ENCODE peak calls at places on chromosomes 4 and X, in ten cellular contexts. One of them, this sample, is unnamed.

GRCh38 chrX:148542481-148543255 is 42.3 kb downstream of the AFF2 start:
- DNase-seq in fibroblast of pulmonary artery: no peak
- DNase-seq in hepatocyte: no peak
- DNase-seq in lower leg skin: no peak
- DNase-seq in GM13977: no peak
- DNase-seq in WTC11: no peak
- DNase-seq in cardiac fibroblast: no peak
- DNase-seq in kidney epithelial cell: no peak
- DNase-seq in right atrium auricular region: no peak
- DNase-seq in heart left ventricle: no peak
- DNase-seq in this sample: no peak

GRCh38 chrX:151921292-151921691 is 8.6 kb downstream of the MAGEA4 start:
- DNase-seq in fibroblast of pulmonary artery: no peak
- DNase-seq in hepatocyte: no peak
- DNase-seq in lower leg skin: no peak
- DNase-seq in GM13977: no peak
- DNase-seq in WTC11: no peak
- DNase-seq in cardiac fibroblast: no peak
- DNase-seq in kidney epithelial cell: no peak
- DNase-seq in right atrium auricular region: no peak
- DNase-seq in heart left ventricle: no peak
- DNase-seq in this sample: no peak

GRCh38 chrX:119606508-119607389 is 525 bp upstream of the NKRF start:
- DNase-seq in fibroblast of pulmonary artery: no peak
- DNase-seq in hepatocyte: no peak
- DNase-seq in lower leg skin: no peak
- DNase-seq in GM13977: peak
- DNase-seq in WTC11: no peak
- DNase-seq in cardiac fibroblast: peak
- DNase-seq in kidney epithelial cell: peak
- DNase-seq in right atrium auricular region: no peak
- DNase-seq in heart left ventricle: no peak
- DNase-seq in this sample: no peak

GRCh38 chr4:140807491-140808257 is 51.5 kb upstream of the TBC1D9 start:
- DNase-seq in fibroblast of pulmonary artery: no peak
- DNase-seq in hepatocyte: peak
- DNase-seq in lower leg skin: no peak
- DNase-seq in GM13977: peak
- DNase-seq in WTC11: no peak
- DNase-seq in cardiac fibroblast: no peak
- DNase-seq in kidney epithelial cell: no peak
- DNase-seq in right atrium auricular region: no peak
- DNase-seq in heart left ventricle: no peak
- DNase-seq in this sample: no peak

GRCh38 chrX:72201836-72202536 is 20.4 kb downstream of the PIN4 start:
- DNase-seq in fibroblast of pulmonary artery: peak
- DNase-seq in hepatocyte: no peak
- DNase-seq in lower leg skin: no peak
- DNase-seq in GM13977: no peak
- DNase-seq in WTC11: no peak
- DNase-seq in cardiac fibroblast: peak
- DNase-seq in kidney epithelial cell: no peak
- DNase-seq in right atrium auricular region: no peak
- DNase-seq in heart left ventricle: no peak
- DNase-seq in this sample: no peak

GRCh38 chr4:174713181-174713580 is 115.9 kb downstream of the GLRA3 start:
- DNase-seq in fibroblast of pulmonary artery: no peak
- DNase-seq in hepatocyte: no peak
- DNase-seq in lower leg skin: no peak
- DNase-seq in GM13977: no peak
- DNase-seq in WTC11: no peak
- DNase-seq in cardiac fibroblast: no peak
- DNase-seq in kidney epithelial cell: no peak
- DNase-seq in right atrium auricular region: no peak
- DNase-seq in heart left ventricle: no peak
- DNase-seq in this sample: no peak

GRCh38 chrX:150506486-150506885 is 61.9 kb upstream of the MTM1 start:
- DNase-seq in fibroblast of pulmonary artery: no peak
- DNase-seq in hepatocyte: no peak
- DNase-seq in lower leg skin: no peak
- DNase-seq in GM13977: no peak
- DNase-seq in WTC11: no peak
- DNase-seq in cardiac fibroblast: no peak
- DNase-seq in kidney epithelial cell: no peak
- DNase-seq in right atrium auricular region: no peak
- DNase-seq in heart left ventricle: no peak
- DNase-seq in this sample: no peak

GRCh38 chrX:129925305-129926092 is 19.5 kb downstream of the UTP14A start:
- DNase-seq in fibroblast of pulmonary artery: peak
- DNase-seq in hepatocyte: peak
- DNase-seq in lower leg skin: peak
- DNase-seq in GM13977: peak
- DNase-seq in WTC11: peak
- DNase-seq in cardiac fibroblast: peak
- DNase-seq in kidney epithelial cell: peak
- DNase-seq in right atrium auricular region: peak
- DNase-seq in heart left ventricle: peak
- DNase-seq in this sample: peak

GRCh38 chrX:34884693-34885277 is 57.8 kb upstream of the FAM47B start:
- DNase-seq in fibroblast of pulmonary artery: peak
- DNase-seq in hepatocyte: peak
- DNase-seq in lower leg skin: no peak
- DNase-seq in GM13977: no peak
- DNase-seq in WTC11: no peak
- DNase-seq in cardiac fibroblast: peak
- DNase-seq in kidney epithelial cell: peak
- DNase-seq in right atrium auricular region: no peak
- DNase-seq in heart left ventricle: no peak
- DNase-seq in this sample: no peak

GRCh38 chr4:78691971-78692814 is 84.0 kb upstream of the BMP2K start:
- DNase-seq in fibroblast of pulmonary artery: no peak
- DNase-seq in hepatocyte: peak
- DNase-seq in lower leg skin: peak
- DNase-seq in GM13977: peak
- DNase-seq in WTC11: no peak
- DNase-seq in cardiac fibroblast: no peak
- DNase-seq in kidney epithelial cell: no peak
- DNase-seq in right atrium auricular region: no peak
- DNase-seq in heart left ventricle: peak
- DNase-seq in this sample: no peak

GRCh38 chr4:1176398-1177273 is 4.3 kb upstream of the SPON2 start:
- DNase-seq in fibroblast of pulmonary artery: no peak
- DNase-seq in hepatocyte: no peak
- DNase-seq in lower leg skin: no peak
- DNase-seq in GM13977: no peak
- DNase-seq in WTC11: no peak
- DNase-seq in cardiac fibroblast: no peak
- DNase-seq in kidney epithelial cell: no peak
- DNase-seq in right atrium auricular region: no peak
- DNase-seq in heart left ventricle: peak
- DNase-seq in this sample: no peak
- TF ChIP-seq CTCF in fibroblast of pulmonary artery: no peak
- TF ChIP-seq CTCF in hepatocyte: no peak
- TF ChIP-seq CTCF in lower leg skin: no peak
- TF ChIP-seq CTCF in GM13977: no peak
- TF ChIP-seq CTCF in WTC11: no peak
- TF ChIP-seq CTCF in cardiac fibroblast: no peak
- TF ChIP-seq CTCF in kidney epithelial cell: no peak
- TF ChIP-seq CTCF in right atrium auricular region: no peak
- TF ChIP-seq CTCF in heart left ventricle: no peak
- TF ChIP-seq CTCF in this sample: no peak

DNA sequence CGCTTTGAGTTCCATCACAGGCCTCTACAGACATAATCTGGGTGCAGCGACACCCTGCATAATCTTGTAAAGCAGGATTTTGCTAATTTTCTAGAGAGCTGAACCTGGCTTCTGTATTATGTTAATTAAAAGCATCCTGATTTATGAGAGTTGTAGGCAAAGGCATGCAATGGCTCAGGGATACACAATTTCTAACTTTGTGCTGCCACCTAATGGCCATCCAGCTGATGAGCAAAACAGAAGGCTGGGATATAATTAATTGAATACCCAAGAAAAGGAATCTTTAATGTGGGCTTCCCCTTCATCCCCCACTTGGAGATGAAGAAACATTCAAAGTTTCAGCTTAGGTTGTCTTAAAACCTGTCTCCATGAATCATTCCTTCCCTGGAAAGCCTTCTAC is 78.1 kb downstream of the BMP15 start:
- DNase-seq in fibroblast of pulmonary artery: peak
- DNase-seq in hepatocyte: peak
- DNase-seq in lower leg skin: no peak
- DNase-seq in GM13977: peak
- DNase-seq in WTC11: peak
- DNase-seq in cardiac fibroblast: peak
- DNase-seq in kidney epithelial cell: no peak
- DNase-seq in right atrium auricular region: no peak
- DNase-seq in heart left ventricle: no peak
- DNase-seq in this sample: no peak
- TF ChIP-seq CTCF in fibroblast of pulmonary artery: peak
- TF ChIP-seq CTCF in hepatocyte: peak
- TF ChIP-seq CTCF in lower leg skin: no peak
- TF ChIP-seq CTCF in GM13977: peak
- TF ChIP-seq CTCF in WTC11: peak
- TF ChIP-seq CTCF in cardiac fibroblast: peak
- TF ChIP-seq CTCF in kidney epithelial cell: peak
- TF ChIP-seq CTCF in right atrium auricular region: peak
- TF ChIP-seq CTCF in heart left ventricle: peak
- TF ChIP-seq CTCF in this sample: no peak

GRCh38 chr4:142687547-142688275 is 158.4 kb downstream of the INPP4B start:
- DNase-seq in fibroblast of pulmonary artery: no peak
- DNase-seq in hepatocyte: no peak
- DNase-seq in lower leg skin: no peak
- DNase-seq in GM13977: no peak
- DNase-seq in WTC11: no peak
- DNase-seq in cardiac fibroblast: no peak
- DNase-seq in kidney epithelial cell: no peak
- DNase-seq in right atrium auricular region: no peak
- DNase-seq in heart left ventricle: no peak
- DNase-seq in this sample: no peak
- TF ChIP-seq CTCF in fibroblast of pulmonary artery: no peak
- TF ChIP-seq CTCF in hepatocyte: no peak
- TF ChIP-seq CTCF in lower leg skin: no peak
- TF ChIP-seq CTCF in GM13977: no peak
- TF ChIP-seq CTCF in WTC11: no peak
- TF ChIP-seq CTCF in cardiac fibroblast: no peak
- TF ChIP-seq CTCF in kidney epithelial cell: no peak
- TF ChIP-seq CTCF in right atrium auricular region: no peak
- TF ChIP-seq CTCF in heart left ventricle: no peak
- TF ChIP-seq CTCF in this sample: no peak

GRCh38 chrX:106220177-106220576 is 52.1 kb downstream of the PWWP3B start:
- DNase-seq in fibroblast of pulmonary artery: peak
- DNase-seq in hepatocyte: no peak
- DNase-seq in lower leg skin: no peak
- DNase-seq in GM13977: no peak
- DNase-seq in WTC11: no peak
- DNase-seq in cardiac fibroblast: peak
- DNase-seq in kidney epithelial cell: no peak
- DNase-seq in right atrium auricular region: no peak
- DNase-seq in heart left ventricle: no peak
- DNase-seq in this sample: no peak
- TF ChIP-seq CTCF in fibroblast of pulmonary artery: peak
- TF ChIP-seq CTCF in hepatocyte: peak
- TF ChIP-seq CTCF in lower leg skin: no peak
- TF ChIP-seq CTCF in GM13977: peak
- TF ChIP-seq CTCF in WTC11: no peak
- TF ChIP-seq CTCF in cardiac fibroblast: peak
- TF ChIP-seq CTCF in kidney epithelial cell: peak
- TF ChIP-seq CTCF in right atrium auricular region: peak
- TF ChIP-seq CTCF in heart left ventricle: peak
- TF ChIP-seq CTCF in this sample: no peak

GRCh38 chr4:5888222-5888701 is 4.6 kb downstream of the CRMP1 start:
- DNase-seq in fibroblast of pulmonary artery: no peak
- DNase-seq in hepatocyte: peak
- DNase-seq in lower leg skin: no peak
- DNase-seq in GM13977: no peak
- DNase-seq in WTC11: peak
- DNase-seq in cardiac fibroblast: no peak
- DNase-seq in kidney epithelial cell: no peak
- DNase-seq in right atrium auricular region: no peak
- DNase-seq in heart left ventricle: no peak
- DNase-seq in this sample: no peak
- TF ChIP-seq CTCF in fibroblast of pulmonary artery: no peak
- TF ChIP-seq CTCF in hepatocyte: no peak
- TF ChIP-seq CTCF in lower leg skin: no peak
- TF ChIP-seq CTCF in GM13977: no peak
- TF ChIP-seq CTCF in WTC11: no peak
- TF ChIP-seq CTCF in cardiac fibroblast: no peak
- TF ChIP-seq CTCF in kidney epithelial cell: no peak
- TF ChIP-seq CTCF in right atrium auricular region: no peak
- TF ChIP-seq CTCF in heart left ventricle: no peak
- TF ChIP-seq CTCF in this sample: no peak

GRCh38 chr4:10183462-10183861 is 66.9 kb upstream of the WDR1 start:
- DNase-seq in fibroblast of pulmonary artery: no peak
- DNase-seq in hepatocyte: no peak
- DNase-seq in lower leg skin: no peak
- DNase-seq in GM13977: no peak
- DNase-seq in WTC11: no peak
- DNase-seq in cardiac fibroblast: no peak
- DNase-seq in kidney epithelial cell: no peak
- DNase-seq in right atrium auricular region: no peak
- DNase-seq in heart left ventricle: no peak
- DNase-seq in this sample: no peak
- TF ChIP-seq CTCF in fibroblast of pulmonary artery: no peak
- TF ChIP-seq CTCF in hepatocyte: no peak
- TF ChIP-seq CTCF in lower leg skin: no peak
- TF ChIP-seq CTCF in GM13977: no peak
- TF ChIP-seq CTCF in WTC11: no peak
- TF ChIP-seq CTCF in cardiac fibroblast: no peak
- TF ChIP-seq CTCF in kidney epithelial cell: no peak
- TF ChIP-seq CTCF in right atrium auricular region: no peak
- TF ChIP-seq CTCF in heart left ventricle: no peak
- TF ChIP-seq CTCF in this sample: no peak

GRCh38 chrX:131634900-131635299 is 91.0 kb downstream of the OR13H1 start:
- DNase-seq in fibroblast of pulmonary artery: no peak
- DNase-seq in hepatocyte: no peak
- DNase-seq in lower leg skin: no peak
- DNase-seq in GM13977: no peak
- DNase-seq in WTC11: no peak
- DNase-seq in cardiac fibroblast: no peak
- DNase-seq in kidney epithelial cell: no peak
- DNase-seq in right atrium auricular region: no peak
- DNase-seq in heart left ventricle: no peak
- DNase-seq in this sample: no peak

DNA sequence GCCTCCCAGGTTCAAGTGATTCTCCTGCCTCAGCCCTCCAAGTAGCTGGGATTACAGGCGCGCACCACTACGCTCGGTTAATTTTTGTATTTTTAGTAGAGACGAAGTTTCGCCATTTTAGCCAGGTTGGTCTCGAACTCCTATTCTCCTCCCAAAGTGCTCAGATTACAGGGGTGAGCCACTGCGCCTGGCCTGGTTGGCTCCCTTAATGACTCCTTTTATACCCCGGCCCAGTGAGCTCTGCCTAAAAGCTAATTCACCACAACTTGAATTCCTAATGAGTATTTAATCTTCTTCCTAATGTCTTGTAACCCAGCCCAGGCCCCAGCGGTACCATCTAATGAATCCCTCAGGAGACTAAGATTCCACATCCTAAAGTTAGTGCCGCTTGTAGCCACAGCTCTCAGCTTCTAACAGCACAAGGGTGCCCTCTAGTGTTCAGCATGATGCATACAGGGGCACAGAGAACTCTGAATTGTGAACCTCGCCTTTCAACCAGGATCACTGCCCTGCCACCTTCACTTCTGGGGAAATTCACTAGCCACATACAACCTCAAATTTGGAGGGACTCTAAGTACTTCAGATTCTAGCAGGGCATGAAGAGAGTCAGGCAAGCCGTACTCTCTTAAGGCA is 89.5 kb downstream of the OR13H1 start:
- DNase-seq in fibroblast of pulmonary artery: peak
- DNase-seq in hepatocyte: peak
- DNase-seq in lower leg skin: peak
- DNase-seq in GM13977: peak
- DNase-seq in WTC11: peak
- DNase-seq in cardiac fibroblast: peak
- DNase-seq in kidney epithelial cell: peak
- DNase-seq in right atrium auricular region: no peak
- DNase-seq in heart left ventricle: peak
- DNase-seq in this sample: no peak
- TF ChIP-seq CTCF in fibroblast of pulmonary artery: peak
- TF ChIP-seq CTCF in hepatocyte: peak
- TF ChIP-seq CTCF in lower leg skin: no peak
- TF ChIP-seq CTCF in GM13977: peak
- TF ChIP-seq CTCF in WTC11: peak
- TF ChIP-seq CTCF in cardiac fibroblast: peak
- TF ChIP-seq CTCF in kidney epithelial cell: peak
- TF ChIP-seq CTCF in right atrium auricular region: peak
- TF ChIP-seq CTCF in heart left ventricle: peak
- TF ChIP-seq CTCF in this sample: peak

This sample was measured in natural killer cell.